ENCODE peak calls at places on chromosome 6, in ten cellular contexts. U is ovary; P is HepG2; O is mucosa of descending colon; H is transverse colon; Y is RWPE2; X is naive thymus-derived CD4-positive, alpha-beta T cell; J is stomach; M is psoas muscle; E is aorta. R is an unnamed sample.
A peak's percentile ranks its signal among the peaks of the same experiment; 100 is the strongest.

GRCh38 chr6:28940294-28940858 is 16.6 kb upstream of the TRIM27 start:
- DNase-seq in U (peak; percentile 59), P (peak; percentile 43), O (peak; percentile 62), H (peak; percentile 41), Y (no peak), X (peak; percentile 39), J (no peak), M (no peak), E (peak; percentile 80), R (no peak)

GRCh38 chr6:89120371-89120770 is 2.5 kb upstream of the SRSF12 start:
- DNase-seq in U (no peak), P (no peak), O (no peak), H (no peak), Y (no peak), X (no peak), J (no peak), M (no peak), E (no peak), R (no peak)

GRCh38 chr6:149484733-149485700 is at the start of gene ZC3H12D:
- DNase-seq in U (no peak), P (peak; percentile 91), O (peak; percentile 74), H (peak; percentile 84), Y (no peak), X (peak; percentile 85), J (peak; percentile 59), M (peak; percentile 84), E (no peak), R (peak; percentile 75)

GRCh38 chr6:23111984-23112383 is 542.6 kb downstream of the HDGFL1 start:
- DNase-seq in U (no peak), P (no peak), O (no peak), H (no peak), Y (no peak), X (no peak), J (no peak), M (no peak), E (no peak), R (no peak)

GRCh38 chr6:42088101-42088591 is 37.8 kb downstream of the TAF8 start:
- DNase-seq in U (no peak), P (no peak), O (no peak), H (no peak), Y (peak; percentile 79), X (no peak), J (no peak), M (no peak), E (no peak), R (no peak)

GRCh38 chr6:148971027-148971927 is 224.4 kb downstream of the UST start:
- DNase-seq in U (no peak), P (no peak), O (no peak), H (no peak), Y (no peak), X (no peak), J (no peak), M (no peak), E (no peak), R (no peak)

GRCh38 chr6:154882107-154882506 is 113.0 kb upstream of the TIAM2 start:
- DNase-seq in U (no peak), P (no peak), O (no peak), H (no peak), Y (no peak), X (no peak), J (no peak), M (no peak), E (no peak), R (no peak)

GRCh38 chr6:49913656-49914055 is 47.3 kb upstream of the CRISP1 start:
- DNase-seq in U (no peak), P (no peak), O (no peak), H (no peak), Y (no peak), X (no peak), J (no peak), M (no peak), E (no peak), R (no peak)

GRCh38 chr6:140684776-140685550 is 1310.5 kb upstream of the CITED2 start:
- DNase-seq in U (no peak), P (no peak), O (no peak), H (no peak), Y (no peak), X (no peak), J (no peak), M (no peak), E (no peak), R (no peak)

GRCh38 chr6:154736613-154737259 is 3.5 kb downstream of the SCAF8 start:
- DNase-seq in U (no peak), P (no peak), O (no peak), H (no peak), Y (no peak), X (no peak), J (no peak), M (no peak), E (no peak), R (no peak)

GRCh38 chr6:4281341-4282293 is 146.2 kb upstream of the ECI2 start:
- DNase-seq in U (peak; percentile 47), P (no peak), O (peak; percentile 65), H (peak; percentile 58), Y (peak; percentile 87), X (no peak), J (peak; percentile 56), M (peak; percentile 86), E (no peak), R (peak; percentile 76)

DNA sequence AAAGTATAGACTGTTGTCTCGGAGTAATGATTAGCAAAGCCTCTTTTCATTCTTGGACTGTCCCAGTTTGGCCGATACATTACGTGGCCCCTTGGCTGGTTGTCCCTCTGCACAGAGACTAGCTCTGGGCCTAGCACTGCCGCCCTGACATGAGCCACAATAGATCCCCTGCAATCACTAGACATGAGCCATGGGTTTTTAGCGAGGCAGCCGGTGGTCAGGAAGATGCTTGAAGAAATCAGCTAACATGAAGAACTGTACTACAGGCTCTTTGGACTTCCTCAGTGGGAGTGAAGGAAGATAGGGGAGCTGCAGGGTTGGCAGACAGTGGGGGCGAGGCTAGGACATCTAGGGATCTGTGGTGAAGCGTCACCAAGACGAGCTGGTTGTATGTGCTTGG is 11.0 kb downstream of the DUSP22 start:
- DNase-seq in U (no peak), P (no peak), O (no peak), H (no peak), Y (no peak), X (no peak), J (no peak), M (no peak), E (peak; percentile 39), R (peak; percentile 59)
- H3K9me3 ChIP-seq in U (no peaks in the 10 kb centered on the region), P (no peaks in the 10 kb centered on the region), O (peaks cover 10% of the 10 kb centered on the region), H (no peaks in the 10 kb centered on the region), Y (peaks cover 2% of the 10 kb centered on the region), X (no peaks in the 10 kb centered on the region), J (no peaks in the 10 kb centered on the region), M (no peaks in the 10 kb centered on the region), E (no peaks in the 10 kb centered on the region), R (no peaks in the 10 kb centered on the region)

GRCh38 chr6:24861934-24862333 is 63.2 kb upstream of the ARMH2 start:
- DNase-seq in U (no peak), P (no peak), O (no peak), H (no peak), Y (no peak), X (no peak), J (no peak), M (no peak), E (no peak), R (no peak)

GRCh38 chr6:24858154-24858801 is 59.6 kb upstream of the ARMH2 start:
- DNase-seq in U (no peak), P (no peak), O (peak; percentile 37), H (peak; percentile 31), Y (no peak), X (peak; percentile 53), J (no peak), M (no peak), E (no peak), R (no peak)

GRCh38 chr6:24856954-24857670 is 58.4 kb upstream of the ARMH2 start:
- DNase-seq in U (no peak), P (no peak), O (no peak), H (no peak), Y (no peak), X (no peak), J (no peak), M (no peak), E (no peak), R (no peak)

GRCh38 chr6:24859608-24860007 is 60.9 kb upstream of the ARMH2 start:
- DNase-seq in U (no peak), P (no peak), O (no peak), H (no peak), Y (no peak), X (no peak), J (no peak), M (no peak), E (no peak), R (no peak)

DNA sequence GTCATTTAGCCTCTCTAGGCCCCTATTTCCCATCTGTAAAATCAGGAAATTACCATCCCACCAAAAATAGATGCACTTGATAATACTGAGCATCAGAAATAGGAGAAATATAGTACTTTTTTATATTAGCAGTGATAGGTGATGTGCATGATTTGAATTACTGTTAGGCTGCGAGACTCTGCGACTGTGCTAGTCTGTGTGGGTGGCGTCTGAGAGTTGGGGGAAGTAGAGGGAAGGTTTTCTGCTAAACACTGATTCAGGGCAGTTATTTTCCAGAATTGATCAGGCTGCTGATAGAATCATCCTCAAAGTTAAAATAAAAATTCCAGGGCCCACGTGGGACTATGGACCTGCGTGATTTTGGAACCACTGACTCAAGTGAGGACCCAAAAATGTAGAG is 60.4 kb upstream of the ARMH2 start:
- DNase-seq in U (no peak), P (no peak), O (no peak), H (no peak), Y (no peak), X (no peak), J (no peak), M (no peak), E (no peak), R (no peak)
- H3K4me1 ChIP-seq in U (peaks cover 4% of the 10 kb centered on the region), P (peaks cover 5% of the 10 kb centered on the region), O (peaks cover 9% of the 10 kb centered on the region), H (peaks cover 9% of the 10 kb centered on the region), Y (peaks cover 30% of the 10 kb centered on the region), X (peaks cover 74% of the 10 kb centered on the region), J (peaks cover 38% of the 10 kb centered on the region), M (no peaks in the 10 kb centered on the region), E (no peaks in the 10 kb centered on the region), R (peaks cover 13% of the 10 kb centered on the region)

GRCh38 chr6:118092086-118092485 is 185.0 kb downstream of the SLC35F1 start:
- DNase-seq in U (no peak), P (no peak), O (no peak), H (no peak), Y (no peak), X (no peak), J (no peak), M (no peak), E (no peak), R (no peak)
- H3K9me3 ChIP-seq in U (no peaks in the 10 kb centered on the region), P (peaks cover 39% of the 10 kb centered on the region), O (peaks cover 4% of the 10 kb centered on the region), H (peaks cover 3% of the 10 kb centered on the region), Y (no peaks in the 10 kb centered on the region), X (no peaks in the 10 kb centered on the region), J (peaks cover 5% of the 10 kb centered on the region), M (no peaks in the 10 kb centered on the region), E (peaks cover 1% of the 10 kb centered on the region), R (no peaks in the 10 kb centered on the region)

DNA sequence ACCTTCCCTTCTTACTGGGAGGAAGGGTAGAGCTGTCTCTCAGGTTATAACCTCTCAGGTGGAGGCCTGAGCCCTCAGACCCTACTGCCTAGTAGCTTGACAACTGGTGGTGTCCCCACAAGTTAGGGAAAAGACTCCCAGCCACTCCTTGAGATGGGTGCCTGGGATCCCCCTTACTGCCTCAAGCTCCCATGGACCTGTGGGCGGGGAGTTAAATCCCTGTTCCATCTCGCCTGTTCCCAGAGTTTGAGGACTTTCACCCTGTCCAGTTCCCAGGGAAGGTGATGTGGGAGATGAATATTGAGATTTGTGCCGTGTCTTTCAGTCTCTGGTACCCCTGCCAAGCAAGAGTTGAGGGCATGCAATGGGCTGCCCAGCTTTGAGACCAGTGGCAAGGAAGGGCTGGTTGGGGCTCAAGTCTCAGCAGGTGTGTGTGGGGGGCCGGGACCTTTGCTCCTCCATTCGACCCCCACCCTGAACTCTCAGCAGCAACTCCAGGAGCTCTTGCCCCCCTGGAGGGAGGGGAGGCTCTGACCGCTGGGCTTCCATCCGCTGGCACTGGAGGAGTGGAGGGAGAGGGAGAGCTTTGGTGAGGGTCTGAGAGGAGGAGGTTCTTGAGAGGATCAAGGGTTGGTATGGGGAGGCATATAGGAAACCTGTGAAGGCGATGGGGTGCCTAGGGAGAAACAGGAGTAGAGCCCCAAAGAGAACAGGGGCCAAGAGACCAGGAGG is 1.1 kb upstream of the PBX2 start:
- DNase-seq in U (peak; percentile 38), P (no peak), O (no peak), H (no peak), Y (no peak), X (no peak), J (no peak), M (no peak), E (no peak), R (no peak)
- H3K4me1 ChIP-seq in U (peaks cover 5% of the 10 kb centered on the region), P (peaks cover 47% of the 10 kb centered on the region), O (peaks cover 30% of the 10 kb centered on the region), H (peaks cover 34% of the 10 kb centered on the region), Y (peaks cover 11% of the 10 kb centered on the region), X (peaks cover 39% of the 10 kb centered on the region), J (peaks cover 86% of the 10 kb centered on the region), M (peaks cover 18% of the 10 kb centered on the region), E (no peaks in the 10 kb centered on the region), R (peaks cover 56% of the 10 kb centered on the region)